ENCODE peak calls at places on chromosomes 6 and 20, in nine cellular contexts. One of them, this sample, is unnamed.

GRCh38 chr20:19552144-19552895 is 205.7 kb upstream of the RIN2 start:
- DNase-seq in stimulated activated CD4-positive, alpha-beta T cell treated with anti-CD3 and anti-CD28 coated beads, Interleukin-2, amount 100 ng/mL, for 4 hours: no peak
- DNase-seq in EH: no peak
- DNase-seq in naive thymus-derived CD4-positive, alpha-beta T cell: no peak
- DNase-seq in activated CD4-positive, CD25-positive, alpha-beta regulatory T cell treated with anti-CD3 and anti-CD28 coated beads, Interleukin-2, amount 50 U/mL, for 72 hours: no peak
- DNase-seq in Right ventricle myocardium superior: no peak
- DNase-seq in NCI-H1092: no peak
- DNase-seq in ELF-1: peak
- DNase-seq in RWPE1: peak
- DNase-seq in this sample: no peak

GRCh38 chr6:33848498-33848897 is 44.7 kb upstream of the MLN start:
- DNase-seq in stimulated activated CD4-positive, alpha-beta T cell treated with anti-CD3 and anti-CD28 coated beads, Interleukin-2, amount 100 ng/mL, for 4 hours: no peak
- DNase-seq in EH: no peak
- DNase-seq in naive thymus-derived CD4-positive, alpha-beta T cell: no peak
- DNase-seq in activated CD4-positive, CD25-positive, alpha-beta regulatory T cell treated with anti-CD3 and anti-CD28 coated beads, Interleukin-2, amount 50 U/mL, for 72 hours: no peak
- DNase-seq in Right ventricle myocardium superior: no peak
- DNase-seq in NCI-H1092: no peak
- DNase-seq in ELF-1: no peak
- DNase-seq in RWPE1: no peak
- DNase-seq in this sample: no peak

GRCh38 chr6:28943557-28944411 is 20.0 kb upstream of the TRIM27 start:
- DNase-seq in stimulated activated CD4-positive, alpha-beta T cell treated with anti-CD3 and anti-CD28 coated beads, Interleukin-2, amount 100 ng/mL, for 4 hours: peak
- DNase-seq in EH: peak
- DNase-seq in naive thymus-derived CD4-positive, alpha-beta T cell: peak
- DNase-seq in activated CD4-positive, CD25-positive, alpha-beta regulatory T cell treated with anti-CD3 and anti-CD28 coated beads, Interleukin-2, amount 50 U/mL, for 72 hours: peak
- DNase-seq in Right ventricle myocardium superior: peak
- DNase-seq in NCI-H1092: peak
- DNase-seq in ELF-1: peak
- DNase-seq in RWPE1: peak
- DNase-seq in this sample: no peak

GRCh38 chr20:46102940-46103339 is 13.2 kb upstream of the NCOA5 start:
- DNase-seq in stimulated activated CD4-positive, alpha-beta T cell treated with anti-CD3 and anti-CD28 coated beads, Interleukin-2, amount 100 ng/mL, for 4 hours: no peak
- DNase-seq in EH: no peak
- DNase-seq in naive thymus-derived CD4-positive, alpha-beta T cell: no peak
- DNase-seq in activated CD4-positive, CD25-positive, alpha-beta regulatory T cell treated with anti-CD3 and anti-CD28 coated beads, Interleukin-2, amount 50 U/mL, for 72 hours: no peak
- DNase-seq in Right ventricle myocardium superior: no peak
- DNase-seq in NCI-H1092: no peak
- DNase-seq in ELF-1: no peak
- DNase-seq in RWPE1: no peak
- DNase-seq in this sample: no peak

GRCh38 chr6:71933881-71934280 is 47.5 kb downstream of the RIMS1 start:
- DNase-seq in stimulated activated CD4-positive, alpha-beta T cell treated with anti-CD3 and anti-CD28 coated beads, Interleukin-2, amount 100 ng/mL, for 4 hours: no peak
- DNase-seq in EH: no peak
- DNase-seq in naive thymus-derived CD4-positive, alpha-beta T cell: no peak
- DNase-seq in activated CD4-positive, CD25-positive, alpha-beta regulatory T cell treated with anti-CD3 and anti-CD28 coated beads, Interleukin-2, amount 50 U/mL, for 72 hours: no peak
- DNase-seq in Right ventricle myocardium superior: no peak
- DNase-seq in NCI-H1092: no peak
- DNase-seq in ELF-1: no peak
- DNase-seq in RWPE1: no peak
- DNase-seq in this sample: no peak

GRCh38 chr6:160042788-160043301 is 74.0 kb downstream of the IGF2R start:
- DNase-seq in stimulated activated CD4-positive, alpha-beta T cell treated with anti-CD3 and anti-CD28 coated beads, Interleukin-2, amount 100 ng/mL, for 4 hours: no peak
- DNase-seq in EH: peak
- DNase-seq in naive thymus-derived CD4-positive, alpha-beta T cell: no peak
- DNase-seq in activated CD4-positive, CD25-positive, alpha-beta regulatory T cell treated with anti-CD3 and anti-CD28 coated beads, Interleukin-2, amount 50 U/mL, for 72 hours: no peak
- DNase-seq in Right ventricle myocardium superior: no peak
- DNase-seq in NCI-H1092: no peak
- DNase-seq in ELF-1: no peak
- DNase-seq in RWPE1: peak
- DNase-seq in this sample: no peak

GRCh38 chr6:4678506-4679300 is 97.5 kb upstream of the CDYL start:
- DNase-seq in stimulated activated CD4-positive, alpha-beta T cell treated with anti-CD3 and anti-CD28 coated beads, Interleukin-2, amount 100 ng/mL, for 4 hours: no peak
- DNase-seq in EH: no peak
- DNase-seq in naive thymus-derived CD4-positive, alpha-beta T cell: no peak
- DNase-seq in activated CD4-positive, CD25-positive, alpha-beta regulatory T cell treated with anti-CD3 and anti-CD28 coated beads, Interleukin-2, amount 50 U/mL, for 72 hours: no peak
- DNase-seq in Right ventricle myocardium superior: no peak
- DNase-seq in NCI-H1092: no peak
- DNase-seq in ELF-1: no peak
- DNase-seq in RWPE1: no peak
- DNase-seq in this sample: no peak

GRCh38 chr6:158232445-158233213 is 64.5 kb downstream of the GTF2H5 start:
- DNase-seq in stimulated activated CD4-positive, alpha-beta T cell treated with anti-CD3 and anti-CD28 coated beads, Interleukin-2, amount 100 ng/mL, for 4 hours: peak
- DNase-seq in EH: peak
- DNase-seq in naive thymus-derived CD4-positive, alpha-beta T cell: peak
- DNase-seq in activated CD4-positive, CD25-positive, alpha-beta regulatory T cell treated with anti-CD3 and anti-CD28 coated beads, Interleukin-2, amount 50 U/mL, for 72 hours: peak
- DNase-seq in Right ventricle myocardium superior: peak
- DNase-seq in NCI-H1092: peak
- DNase-seq in ELF-1: peak
- DNase-seq in RWPE1: peak
- DNase-seq in this sample: no peak

GRCh38 chr6:132820629-132821381 is 6.4 kb downstream of the RPS12 start:
- DNase-seq in stimulated activated CD4-positive, alpha-beta T cell treated with anti-CD3 and anti-CD28 coated beads, Interleukin-2, amount 100 ng/mL, for 4 hours: no peak
- DNase-seq in EH: peak
- DNase-seq in naive thymus-derived CD4-positive, alpha-beta T cell: no peak
- DNase-seq in activated CD4-positive, CD25-positive, alpha-beta regulatory T cell treated with anti-CD3 and anti-CD28 coated beads, Interleukin-2, amount 50 U/mL, for 72 hours: no peak
- DNase-seq in Right ventricle myocardium superior: no peak
- DNase-seq in NCI-H1092: no peak
- DNase-seq in ELF-1: peak
- DNase-seq in RWPE1: no peak
- DNase-seq in this sample: no peak